ENCODE peak calls at places on chromosomes 3 and 15, in six cellular contexts. X is CD8-positive, alpha-beta memory T cell; N is endodermal cell; L is mesendoderm; T is H9; K is HCT116. C is an unnamed sample. For H3K27me3, the result is how much of the 10 kb centered on the place peaks cover.

GRCh38 chr3:192947421-192947820 is 29.8 kb upstream of the MB21D2 start:
- DNase-seq in K (no peak), X (no peak), N (no peak), T (no peak), L (no peak), C (no peak)

GRCh38 chr3:4986175-4986610 is 7.0 kb downstream of the BHLHE40 start:
- DNase-seq in N (no peak), K (no peak), L (no peak), X (no peak), T (no peak), C (no peak)

GRCh38 chr15:99917237-99917636 is 184.0 kb upstream of the LYSMD4 start:
- DNase-seq in T (no peak), K (no peak), L (no peak), X (no peak), N (no peak), C (no peak)

GRCh38 chr3:189186093-189186492 is 14.3 kb downstream of the TPRG1 start:
- DNase-seq in N (no peak), T (no peak), X (no peak), K (no peak), L (no peak), C (no peak)

GRCh38 chr15:75943713-75944215 is 40.1 kb downstream of the FBXO22 start:
- DNase-seq in L (no peak), N (peak), T (no peak), X (no peak), K (no peak), C (no peak)

GRCh38 chr15:51706347-51706746 is 25.0 kb downstream of the SCG3 start:
- DNase-seq in N (no peak), X (no peak), T (no peak), L (no peak), K (no peak), C (no peak)

GRCh38 chr3:38000965-38001455 is 10.4 kb downstream of the VILL start:
- DNase-seq in X (no peak), T (no peak), N (peak), L (no peak), K (no peak), C (no peak)

GRCh38 chr3:45343947-45344346 is 44.4 kb upstream of the LARS2 start:
- DNase-seq in K (peak), N (peak), L (peak), X (no peak), T (peak), C (no peak)

GRCh38 chr3:68378631-68379030 is 553.7 kb downstream of the TAFA4 start:
- DNase-seq in X (no peak), K (no peak), N (no peak), L (no peak), T (no peak), C (no peak)

GRCh38 chr3:53591646-53592045 is 97.2 kb downstream of the CACNA1D start:
- DNase-seq in X (no peak), L (no peak), T (no peak), N (no peak), K (no peak), C (no peak)

GRCh38 chr15:89429986-89430385 is 66.4 kb downstream of the RHCG start:
- DNase-seq in K (no peak), N (no peak), X (no peak), T (no peak), L (no peak), C (no peak)

GRCh38 chr3:11385329-11385728 is 113.1 kb downstream of the ATG7 start:
- DNase-seq in L (peak), K (no peak), X (no peak), N (no peak), T (no peak), C (no peak)

GRCh38 chr3:31311571-31311970 is 221.2 kb upstream of the STT3B start:
- DNase-seq in T (no peak), L (no peak), N (no peak), X (no peak), K (no peak), C (no peak)

GRCh38 chr15:100565591-100565990 is 36.4 kb downstream of the LINS1 start:
- DNase-seq in K (no peak), N (no peak), T (no peak), L (no peak), X (no peak), C (no peak)

GRCh38 chr3:18837137-18837536 is 311.2 kb upstream of the KCNH8 start:
- DNase-seq in K (no peak), T (no peak), L (peak), N (peak), X (no peak), C (no peak)

GRCh38 chr15:50164458-50164857 is 17.5 kb upstream of the SLC27A2 start:
- DNase-seq in X (no peak), N (no peak), T (no peak), L (no peak), K (no peak), C (no peak)

GRCh38 chr3:105527949-105528348 is 161.2 kb downstream of the ALCAM start:
- DNase-seq in K (peak), N (no peak), L (no peak), T (no peak), X (no peak), C (no peak)

GRCh38 chr3:129616713-129617112 is 10.2 kb upstream of the PLXND1 start:
- DNase-seq in N (no peak), T (no peak), K (no peak), L (no peak), X (no peak), C (no peak)

GRCh38 chr3:100880072-100880471 is 113.1 kb downstream of the ABI3BP start:
- DNase-seq in L (no peak), X (no peak), T (no peak), N (no peak), K (no peak), C (no peak)

GRCh38 chr15:73024161-73024560 is 28.1 kb upstream of the NEO1 start:
- DNase-seq in K (no peak), N (peak), X (no peak), L (no peak), T (no peak), C (no peak)
- H3K27me3 ChIP-seq in K (under half), N (under half), X (under half), L (under half), T (under half), C (under half)

GRCh38 chr15:61499371-61499770 is 270.3 kb upstream of the RORA start:
- DNase-seq in N (no peak), T (no peak), K (no peak), X (no peak), L (no peak), C (no peak)

GRCh38 chr15:61501815-61502214 is 272.7 kb upstream of the RORA start:
- DNase-seq in T (no peak), X (no peak), K (no peak), L (no peak), N (no peak), C (no peak)

GRCh38 chr15:61503383-61503969 is 274.4 kb upstream of the RORA start:
- DNase-seq in L (no peak), T (no peak), K (no peak), N (no peak), X (no peak), C (no peak)

DNA sequence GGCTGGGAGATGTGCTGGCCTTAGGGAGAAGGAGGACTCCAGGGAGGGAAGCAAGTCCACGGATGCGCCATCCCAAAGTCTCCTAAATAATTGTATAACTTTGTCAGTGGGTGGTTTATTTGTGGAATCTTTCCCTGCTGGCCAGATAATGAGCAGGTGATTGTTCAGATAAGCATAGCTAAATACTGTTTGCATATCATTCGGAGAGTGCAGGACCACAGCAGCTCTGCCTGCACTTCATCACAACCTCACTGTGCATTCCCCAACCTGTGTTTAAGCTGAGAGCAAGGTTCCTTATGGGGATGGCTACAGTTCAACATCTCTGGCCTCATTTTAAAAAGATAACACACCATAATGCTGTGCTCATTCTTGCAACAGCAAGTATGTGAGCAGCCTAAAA is 271.8 kb upstream of the RORA start:
- DNase-seq in N (no peak), L (no peak), K (no peak), T (no peak), X (no peak), C (no peak)
- H3K27me3 ChIP-seq in N (half or more), L (under half), K (under half), T (under half), X (under half), C (under half)

GRCh38 chr3:186628756-186629155 is 11.4 kb upstream of the FETUB start:
- DNase-seq in K (no peak), N (no peak), X (no peak), L (no peak), T (no peak), C (no peak)
- H3K27me3 ChIP-seq in K (under half), N (under half), X (under half), L (under half), T (under half), C (under half)

GRCh38 chr3:184260571-184261269 is 633 bp downstream of the CAMK2N2 start:
- DNase-seq in T (no peak), N (peak), X (no peak), K (no peak), L (peak), C (no peak)
- H3K27me3 ChIP-seq in T (under half), N (half or more), X (under half), K (under half), L (under half), C (under half)

DNA sequence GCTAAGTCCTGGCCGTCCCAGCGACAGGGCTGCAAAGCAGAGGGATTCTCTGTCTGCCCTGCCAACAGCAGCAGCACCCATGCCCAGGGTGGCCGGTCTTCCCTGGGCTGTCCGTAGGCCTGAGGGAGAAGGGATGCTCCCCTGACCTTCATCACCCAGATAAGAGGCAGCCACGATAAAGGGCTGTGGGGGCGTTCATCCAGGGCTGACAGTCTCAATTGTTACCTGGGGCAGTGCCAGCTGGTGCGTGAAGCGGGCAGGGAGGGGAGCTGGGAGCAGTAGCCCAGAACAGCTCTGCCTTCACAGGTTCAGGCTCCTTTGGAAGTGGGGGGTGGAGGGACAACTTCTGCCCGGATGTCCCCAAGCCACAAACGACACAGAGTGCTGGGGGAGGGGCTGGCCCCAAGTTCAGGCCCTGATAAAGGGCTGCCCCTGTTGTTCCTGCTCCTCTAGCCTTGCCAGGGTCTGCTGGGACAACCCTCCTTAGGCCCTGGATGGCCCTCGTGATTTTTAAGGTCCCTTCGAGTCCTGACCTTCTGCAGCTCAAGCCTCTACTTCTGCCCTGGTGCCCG is 94.7 kb downstream of the RAB11A start:
- DNase-seq in K (no peak), T (no peak), N (no peak), L (no peak), X (no peak), C (no peak)
- H3K27me3 ChIP-seq in K (under half), T (under half), N (under half), L (under half), X (under half), C (under half)

DNA sequence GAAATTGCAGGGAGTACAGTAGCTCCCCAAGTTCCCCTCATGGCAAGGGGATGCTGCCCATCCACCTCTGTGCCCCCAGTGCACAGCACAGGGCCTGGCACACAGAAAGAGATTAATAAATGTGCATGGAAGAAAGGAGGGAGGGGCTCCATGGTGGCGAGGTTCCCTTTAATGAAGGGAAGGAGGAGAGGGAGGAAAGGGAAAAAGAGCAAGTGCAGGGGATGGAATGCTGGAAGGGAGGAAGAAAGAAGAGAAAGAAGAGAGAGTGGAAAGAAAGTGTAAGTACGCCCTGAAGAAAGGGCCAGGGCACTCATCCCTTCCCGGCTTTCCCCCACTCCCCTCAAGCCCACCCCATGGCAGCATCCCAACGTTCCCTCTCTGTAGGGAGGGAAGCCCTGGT is 1.5 kb upstream of the VIPR1 start:
- DNase-seq in T (no peak), N (no peak), K (no peak), L (no peak), X (no peak), C (peak)
- H3K27me3 ChIP-seq in T (under half), N (half or more), K (under half), L (under half), X (under half), C (under half)

GRCh38 chr3:32897981-32898623 is 53.3 kb upstream of the CCR4 start:
- DNase-seq in T (no peak), L (peak), N (peak), K (no peak), X (no peak), C (no peak)

GRCh38 chr3:32896143-32896542 is 55.3 kb upstream of the CCR4 start:
- DNase-seq in T (no peak), N (no peak), X (no peak), L (no peak), K (no peak), C (no peak)

GRCh38 chr3:32895701-32896100 is 55.7 kb upstream of the CCR4 start:
- DNase-seq in T (no peak), L (no peak), X (no peak), K (no peak), N (no peak), C (no peak)

GRCh38 chr3:32899265-32899664 is 52.2 kb upstream of the CCR4 start:
- DNase-seq in X (no peak), N (no peak), K (no peak), T (no peak), L (no peak), C (no peak)

GRCh38 chr3:32897202-32897601 is 54.2 kb upstream of the CCR4 start:
- DNase-seq in T (no peak), L (no peak), K (no peak), N (no peak), X (no peak), C (no peak)
- H3K27me3 ChIP-seq in T (under half), L (under half), K (under half), N (under half), X (under half), C (under half)

GRCh38 chr15:96356494-96357455 is 26.3 kb downstream of the NR2F2 start:
- DNase-seq in N (peak), T (peak), X (peak), L (peak), K (peak), C (peak)
- H3K27me3 ChIP-seq in N (half or more), T (half or more), X (half or more), L (half or more), K (under half), C (under half)

C was measured in SJSA1.